ENCODE peak calls at places on chromosome 22, in ten cellular contexts. D is testis, N is ovary, V is adrenal gland, U is IMR-90, A is A549, C is uterus, I is heart left ventricle, W is gastrocnemius medialis, S is body of pancreas. R is an unnamed sample.

GRCh38 chr22:20578707-20579106 is 71.3 kb downstream of the MED15 start:
- DNase-seq in D (no peak), N (no peak), V (no peak), U (no peak), A (no peak), C (no peak), I (no peak), W (no peak), S (no peak), R (no peak)

GRCh38 chr22:35540600-35541253 is at the start of gene RASD2:
- DNase-seq in D (peak), N (no peak), V (peak), U (peak), A (peak), C (peak), I (peak), W (no peak), S (peak), R (no peak)

GRCh38 chr22:18091916-18092526 is 14.2 kb downstream of the PEX26 start:
- DNase-seq in D (peak), N (peak), V (peak), U (peak), A (peak), C (peak), I (peak), W (no peak), S (peak), R (peak)

GRCh38 chr22:24594569-24595120 is 1.8 kb upstream of the LRRC75B start:
- DNase-seq in D (no peak), N (peak), V (no peak), U (no peak), A (no peak), C (no peak), I (no peak), W (no peak), S (peak), R (no peak)

GRCh38 chr22:31646186-31647019 is 15.6 kb downstream of the PISD start:
- DNase-seq in D (no peak), N (no peak), V (peak), U (peak), A (peak), C (peak), I (no peak), W (no peak), S (no peak), R (no peak)

GRCh38 chr22:20530368-20531153 is 23.2 kb downstream of the MED15 start:
- DNase-seq in D (no peak), N (no peak), V (peak), U (peak), A (peak), C (no peak), I (peak), W (peak), S (no peak), R (no peak)

GRCh38 chr22:28951969-28952521 is 68.7 kb downstream of the ZNRF3 start:
- DNase-seq in D (peak), N (peak), V (no peak), U (peak), A (no peak), C (no peak), I (no peak), W (no peak), S (peak), R (peak)

GRCh38 chr22:17477401-17477833 is 85.9 kb upstream of the SLC25A18 start:
- DNase-seq in D (no peak), N (peak), V (no peak), U (no peak), A (no peak), C (peak), I (peak), W (peak), S (no peak), R (no peak)

GRCh38 chr22:41184679-41185078 is 20.4 kb upstream of the L3MBTL2 start:
- DNase-seq in D (no peak), N (no peak), V (no peak), U (no peak), A (no peak), C (no peak), I (no peak), W (no peak), S (no peak), R (no peak)

GRCh38 chr22:18042685-18043084 is 18.3 kb upstream of the MICAL3 start:
- DNase-seq in D (no peak), N (no peak), V (no peak), U (no peak), A (no peak), C (no peak), I (no peak), W (peak), S (no peak), R (no peak)

GRCh38 chr22:50304528-50305392 is 2.7 kb downstream of the PLXNB2 start:
- DNase-seq in D (no peak), N (peak), V (no peak), U (no peak), A (no peak), C (no peak), I (no peak), W (no peak), S (peak), R (no peak)

GRCh38 chr22:29136715-29137700 is 64.2 kb downstream of the KREMEN1 start:
- DNase-seq in D (no peak), N (no peak), V (no peak), U (no peak), A (no peak), C (no peak), I (no peak), W (no peak), S (no peak), R (peak)

GRCh38 chr22:48744283-48744641 is 1083.4 kb downstream of the BRD1 start:
- DNase-seq in D (peak), N (no peak), V (no peak), U (no peak), A (no peak), C (no peak), I (peak), W (no peak), S (no peak), R (no peak)

GRCh38 chr22:36081023-36081431 is 52.4 kb upstream of the RBFOX2 start:
- DNase-seq in D (no peak), N (no peak), V (peak), U (peak), A (no peak), C (peak), I (no peak), W (no peak), S (peak), R (peak)

GRCh38 chr22:42820075-42820763 is 36.9 kb downstream of the ARFGAP3 start:
- DNase-seq in D (peak), N (no peak), V (no peak), U (peak), A (no peak), C (no peak), I (no peak), W (no peak), S (no peak), R (no peak)

GRCh38 chr22:22684605-22685561 is 40.5 kb downstream of the GGTLC2 start:
- DNase-seq in D (peak), N (no peak), V (no peak), U (peak), A (no peak), C (peak), I (no peak), W (no peak), S (peak), R (no peak)

GRCh38 chr22:49489821-49490220 is 337.9 kb downstream of the BRD1 start:
- DNase-seq in D (no peak), N (no peak), V (no peak), U (no peak), A (no peak), C (no peak), I (no peak), W (no peak), S (no peak), R (no peak)

GRCh38 chr22:19173047-19174035 is 5.2 kb downstream of the SLC25A1 start:
- DNase-seq in D (no peak), N (no peak), V (no peak), U (no peak), A (no peak), C (no peak), I (no peak), W (no peak), S (peak), R (no peak)
- H3K4me3 ChIP-seq in D (no peak), N (no peak), V (no peak), U (no peak), A (no peak), C (no peak), I (peak), W (peak), S (no peak), R (no peak)

GRCh38 chr22:30290679-30291333 is 1.5 kb upstream of the CASTOR1 start:
- DNase-seq in D (peak), N (peak), V (peak), U (peak), A (no peak), C (peak), I (peak), W (peak), S (peak), R (peak)
- TF ChIP-seq POLR2A in D (no peak), N (peak), V (no peak), U (no peak), A (no peak), C (peak), I (no peak), W (peak), S (peak), R (no peak)

GRCh38 chr22:44033689-44034088 is 9.6 kb downstream of the PARVB start:
- DNase-seq in D (no peak), N (no peak), V (no peak), U (peak), A (no peak), C (no peak), I (no peak), W (peak), S (no peak), R (no peak)
- H3K4me3 ChIP-seq in D (no peak), N (no peak), V (no peak), U (no peak), A (no peak), C (no peak), I (no peak), W (no peak), S (no peak), R (no peak)

DNA sequence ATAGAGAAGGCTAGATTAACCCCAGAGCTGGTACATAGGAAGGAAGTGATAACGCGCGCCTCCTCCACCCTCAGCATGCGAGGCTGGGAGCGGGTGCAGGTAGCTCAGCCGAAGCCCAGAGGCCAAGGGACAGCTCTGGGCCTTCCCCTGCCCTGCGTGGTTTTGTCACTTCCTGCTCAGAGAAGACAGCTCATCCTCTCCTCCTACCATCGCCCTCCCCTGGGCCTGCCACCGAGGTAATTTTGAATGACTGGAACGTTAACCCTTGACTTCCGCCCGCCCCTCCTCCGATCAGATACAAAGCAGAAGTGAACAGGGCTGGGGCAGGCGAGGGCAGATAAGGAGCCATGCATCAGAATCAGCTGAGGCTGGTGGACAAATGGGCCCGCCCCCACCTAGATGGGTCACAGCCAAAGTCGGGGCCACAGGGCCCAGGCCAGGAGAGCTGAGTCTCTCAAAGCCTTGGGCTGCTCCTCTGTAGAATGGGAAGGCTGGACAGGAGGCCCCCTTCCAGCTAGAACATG is 1.6 kb downstream of the RAC2 start:
- DNase-seq in D (peak), N (peak), V (no peak), U (peak), A (no peak), C (peak), I (peak), W (no peak), S (peak), R (peak)
- TF ChIP-seq POLR2A in D (no peak), N (no peak), V (no peak), U (no peak), A (no peak), C (no peak), I (no peak), W (no peak), S (no peak), R (no peak)

DNA sequence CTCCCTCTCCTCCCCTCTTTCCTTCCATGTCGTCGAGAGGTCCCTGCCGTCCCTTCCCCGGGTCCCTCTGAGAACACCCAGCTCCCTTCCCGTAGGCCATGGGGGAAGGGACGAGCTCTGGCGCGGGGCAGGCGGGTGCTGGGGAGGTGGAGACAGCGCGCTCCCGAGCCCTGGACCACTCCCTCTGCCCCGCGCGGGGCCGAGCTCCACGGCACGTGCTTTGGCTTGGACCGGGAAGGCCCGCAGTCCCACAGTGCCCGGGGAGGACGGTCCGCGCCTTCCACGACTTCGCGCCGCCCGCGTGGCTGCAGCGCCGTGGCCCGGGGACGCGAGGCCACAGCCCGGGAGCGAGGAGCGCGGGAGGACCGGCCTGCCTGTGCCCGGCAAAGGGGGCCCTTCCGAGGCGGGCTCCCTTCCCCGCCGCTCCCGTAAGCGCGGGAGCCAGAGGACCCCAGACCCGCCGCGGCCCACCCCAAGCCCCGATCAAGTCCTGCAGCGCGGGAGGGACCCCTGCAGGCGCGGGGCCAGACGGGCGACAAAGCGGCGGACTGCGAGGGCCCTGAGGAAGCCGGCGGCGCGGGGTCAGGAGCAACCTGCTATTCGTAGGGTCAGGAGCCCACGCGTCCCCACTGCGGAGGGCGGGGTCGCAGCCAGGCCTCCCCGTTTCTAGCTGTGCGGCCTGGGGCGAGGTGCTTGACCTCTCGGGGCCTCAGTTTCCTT is 110.4 kb downstream of the WNT7B start:
- DNase-seq in D (no peak), N (no peak), V (no peak), U (no peak), A (no peak), C (no peak), I (no peak), W (no peak), S (no peak), R (no peak)
- H3K4me3 ChIP-seq in D (no peak), N (no peak), V (peak), U (no peak), A (no peak), C (no peak), I (peak), W (peak), S (no peak), R (no peak)

DNA sequence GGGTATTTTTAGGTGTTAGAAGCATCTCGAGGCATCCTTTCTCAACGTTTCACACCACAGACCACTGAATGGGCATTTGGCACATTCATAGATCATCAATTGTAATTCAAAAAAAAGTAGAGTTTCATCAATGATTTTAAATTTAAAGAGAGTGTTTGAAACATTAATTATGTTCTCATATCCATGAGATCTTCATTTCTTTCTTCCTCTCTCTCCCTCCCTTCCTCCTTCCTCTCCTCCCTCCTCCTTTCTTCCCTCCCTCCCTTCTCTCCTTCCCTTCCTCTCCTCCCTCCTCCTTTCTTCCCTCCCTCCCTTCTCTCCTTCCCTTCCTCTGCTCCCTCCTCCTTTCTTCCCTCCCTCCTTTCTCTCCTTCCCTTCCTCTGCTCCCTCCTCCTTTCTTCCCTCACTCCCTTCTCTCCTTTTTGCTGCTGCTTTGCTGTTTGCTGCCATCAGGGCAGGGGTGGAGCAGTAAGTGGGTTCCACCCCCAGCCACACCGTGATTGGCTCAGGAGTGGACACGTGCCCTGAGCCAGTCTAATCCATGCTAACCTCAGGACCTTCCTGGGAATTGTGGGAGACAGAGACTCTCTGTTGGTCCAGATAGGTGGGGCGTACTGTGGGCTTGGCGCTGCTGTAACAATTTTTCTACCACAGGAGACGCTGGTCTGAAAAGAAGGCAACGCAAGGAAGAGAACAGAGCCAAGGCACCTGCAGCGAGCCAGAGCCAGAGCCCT is 33.8 kb upstream of the APOBEC3A start:
- DNase-seq in D (peak), N (peak), V (peak), U (peak), A (peak), C (peak), I (peak), W (peak), S (peak), R (peak)
- TF ChIP-seq POLR2A in D (no peak), N (no peak), V (peak), U (no peak), A (peak), C (peak), I (no peak), W (peak), S (peak), R (no peak)

GRCh38 chr22:37697540-37697835 is 640 bp downstream of the TRIOBP start:
- DNase-seq in D (no peak), N (no peak), V (no peak), U (no peak), A (no peak), C (no peak), I (no peak), W (no peak), S (no peak), R (no peak)

GRCh38 chr22:37692627-37693285 is 4.1 kb upstream of the TRIOBP start:
- DNase-seq in D (no peak), N (no peak), V (no peak), U (no peak), A (no peak), C (no peak), I (no peak), W (no peak), S (no peak), R (no peak)

GRCh38 chr22:37690901-37691504 is 4.9 kb downstream of the NOL12 start:
- DNase-seq in D (no peak), N (no peak), V (peak), U (no peak), A (no peak), C (no peak), I (no peak), W (peak), S (no peak), R (no peak)

GRCh38 chr22:37701121-37701786 is 4.4 kb downstream of the TRIOBP start:
- DNase-seq in D (no peak), N (no peak), V (no peak), U (peak), A (no peak), C (no peak), I (no peak), W (no peak), S (no peak), R (no peak)

GRCh38 chr22:37696657-37697539 is at the start of gene TRIOBP:
- DNase-seq in D (peak), N (peak), V (peak), U (peak), A (peak), C (peak), I (peak), W (peak), S (peak), R (peak)
- H3K4me3 ChIP-seq in D (no peak), N (peak), V (no peak), U (peak), A (no peak), C (no peak), I (peak), W (peak), S (no peak), R (no peak)

R was measured in lower leg skin.